ENCODE peak calls at places on chromosomes 4 and X, in four cellular contexts. J, D, O and S are unnamed samples.

GRCh38 chrX:136822337-136823095 is 41.8 kb upstream of the ARHGEF6 start:
- DNase-seq in J (no peak), O (no peak), D (no peak), S (no peak)

GRCh38 chrX:73851014-73852009 is 288.3 kb downstream of the CHIC1 start:
- DNase-seq in D (peak), J (no peak), O (peak), S (no peak)

GRCh38 chr4:141636771-141637460 is 533 bp downstream of the IL15 start:
- DNase-seq in O (peak), D (peak), J (peak), S (peak)

GRCh38 chr4:11635336-11635735 is 206.6 kb upstream of the HS3ST1 start:
- DNase-seq in J (no peak), D (no peak), O (no peak), S (peak)

GRCh38 chrX:68072016-68072415 is 361.3 kb downstream of the OPHN1 start:
- DNase-seq in D (no peak), J (no peak), O (no peak), S (no peak)

GRCh38 chr4:74946196-74946595 is 13.3 kb downstream of the PARM1 start:
- DNase-seq in O (no peak), D (no peak), J (no peak), S (no peak)

GRCh38 chrX:153420851-153421599 is 9.8 kb downstream of the ZFP92 start:
- DNase-seq in O (no peak), D (no peak), J (no peak), S (no peak)

GRCh38 chr4:171203425-171203824 is 609.8 kb upstream of the GALNTL6 start:
- DNase-seq in J (no peak), D (no peak), O (no peak), S (peak)

DNA sequence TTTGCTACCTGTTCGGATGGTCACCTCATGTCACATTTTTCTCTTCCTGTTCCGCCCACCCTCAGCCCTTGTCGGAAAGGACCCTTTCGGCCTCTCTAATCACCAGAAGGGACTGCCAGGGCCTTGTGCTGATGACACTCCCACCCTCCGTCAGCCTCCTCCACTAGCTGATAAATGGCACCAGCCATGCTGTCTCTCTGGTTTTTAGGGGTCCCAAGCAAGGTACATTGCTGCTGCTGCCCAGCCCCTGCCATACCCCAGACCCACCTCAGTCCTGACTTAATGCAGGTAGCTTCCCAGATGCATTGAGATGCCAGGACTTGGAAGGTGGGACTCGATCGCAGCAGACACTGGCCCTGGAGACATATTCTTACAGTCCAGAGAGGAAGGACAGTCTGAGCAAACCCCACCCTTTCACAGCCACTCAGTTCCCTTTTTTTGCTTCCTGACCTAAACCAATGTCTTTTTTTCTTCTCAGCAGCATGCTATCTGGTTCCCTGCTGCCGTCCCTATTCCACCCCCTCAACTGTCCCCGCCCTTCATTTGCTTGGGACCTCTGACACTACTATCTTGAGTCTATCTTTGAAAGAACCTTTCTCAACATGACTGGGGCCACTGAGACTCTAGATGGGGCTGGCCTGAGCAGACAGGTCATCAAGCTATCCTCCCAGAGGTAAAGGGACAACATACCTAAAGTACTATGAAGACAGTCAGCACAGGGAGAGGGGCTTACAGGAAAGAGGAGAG is at the start of gene BTK:
- DNase-seq in J (no peak), D (no peak), O (no peak), S (no peak)
- TF ChIP-seq POLR2A in J (no peak), D (peak), O (no peak), S (no peak)

GRCh38 chrX:48890934-48891401 is 6.6 kb downstream of the TIMM17B start:
- DNase-seq in J (no peak), O (no peak), D (no peak), S (no peak)

GRCh38 chrX:48893556-48894348 is 3.8 kb downstream of the TIMM17B start:
- DNase-seq in D (no peak), O (no peak), J (no peak), S (no peak)

GRCh38 chrX:48892896-48893295 is 4.7 kb downstream of the TIMM17B start:
- DNase-seq in O (no peak), D (no peak), J (no peak), S (no peak)

GRCh38 chrX:48890296-48890925 is 7.2 kb downstream of the TIMM17B start:
- DNase-seq in O (no peak), J (no peak), D (no peak), S (no peak)

DNA sequence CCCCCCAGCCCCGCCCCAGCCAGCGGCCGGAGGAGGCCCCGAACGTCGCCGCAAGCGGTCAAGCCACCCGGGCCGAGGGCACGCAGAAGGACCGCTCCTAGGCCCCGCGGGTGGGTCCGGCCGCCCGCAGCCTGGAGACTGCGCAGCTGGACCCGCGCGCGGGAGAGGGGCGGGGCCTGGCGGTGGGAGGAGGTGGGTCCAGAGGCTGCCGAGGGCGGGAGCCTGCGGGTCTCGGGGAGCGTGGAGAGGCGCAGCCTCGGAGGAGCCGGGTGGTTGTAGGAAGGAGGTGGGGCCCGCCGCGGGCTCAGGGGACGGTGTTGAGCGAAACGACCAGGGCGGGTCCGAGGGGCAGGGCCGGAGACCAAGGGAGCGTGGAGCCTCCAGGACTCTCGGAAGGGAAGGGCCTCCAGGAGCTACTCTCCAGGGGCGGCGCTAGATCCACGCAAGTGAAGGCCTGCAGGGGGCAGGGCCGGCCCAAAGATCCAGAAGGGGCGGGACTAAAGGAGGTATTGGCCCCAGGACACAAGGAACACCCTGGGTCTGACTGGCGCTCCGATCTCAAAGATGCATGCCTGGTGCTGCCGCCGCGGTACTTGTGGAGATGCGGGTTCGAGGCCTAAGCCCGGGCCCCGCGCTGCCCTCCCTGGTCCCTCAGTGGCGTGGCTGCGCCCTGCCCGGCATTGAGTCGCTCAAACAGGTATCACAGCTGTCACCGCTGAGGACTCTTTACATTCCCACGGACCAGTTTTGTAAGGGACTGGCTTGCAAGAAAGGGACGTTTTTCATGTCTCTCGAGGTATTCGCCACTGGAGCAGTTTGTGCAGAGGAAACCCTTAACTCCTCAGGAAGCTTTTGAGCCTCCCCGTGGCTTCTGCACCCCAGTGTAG is 5.9 kb downstream of the TIMM17B start:
- DNase-seq in O (peak), D (peak), J (peak), S (peak)
- TF ChIP-seq POLR2A in O (no peak), D (no peak), J (peak), S (no peak)

GRCh38 chrX:96685205-96686099 is 810 bp downstream of the DIAPH2 start:
- DNase-seq in D (peak), O (peak), J (no peak), S (peak)
- TF ChIP-seq POLR2A in D (no peak), O (no peak), J (no peak), S (no peak)

GRCh38 chrX:52995135-52995973 is 37.0 kb upstream of the FAM156A start:
- DNase-seq in O (peak), D (peak), J (peak), S (peak)
- TF ChIP-seq POLR2A in O (no peak), D (peak), J (peak), S (peak)

GRCh38 chr4:184383497-184384055 is 90.8 kb downstream of the IRF2 start:
- DNase-seq in D (no peak), O (peak), J (peak), S (peak)

GRCh38 chr4:184382189-184382846 is 92.0 kb downstream of the IRF2 start:
- DNase-seq in D (no peak), J (no peak), O (no peak), S (no peak)

GRCh38 chr4:184384810-184385557 is 89.4 kb downstream of the IRF2 start:
- DNase-seq in O (no peak), J (no peak), D (no peak), S (no peak)

GRCh38 chr4:184385705-184386141 is 88.6 kb downstream of the IRF2 start:
- DNase-seq in D (no peak), J (no peak), O (peak), S (no peak)

GRCh38 chr4:184384056-184384809 is 90.1 kb downstream of the IRF2 start:
- DNase-seq in D (peak), O (peak), J (no peak), S (peak)
- TF ChIP-seq POLR2A in D (no peak), O (no peak), J (no peak), S (no peak)

DNA sequence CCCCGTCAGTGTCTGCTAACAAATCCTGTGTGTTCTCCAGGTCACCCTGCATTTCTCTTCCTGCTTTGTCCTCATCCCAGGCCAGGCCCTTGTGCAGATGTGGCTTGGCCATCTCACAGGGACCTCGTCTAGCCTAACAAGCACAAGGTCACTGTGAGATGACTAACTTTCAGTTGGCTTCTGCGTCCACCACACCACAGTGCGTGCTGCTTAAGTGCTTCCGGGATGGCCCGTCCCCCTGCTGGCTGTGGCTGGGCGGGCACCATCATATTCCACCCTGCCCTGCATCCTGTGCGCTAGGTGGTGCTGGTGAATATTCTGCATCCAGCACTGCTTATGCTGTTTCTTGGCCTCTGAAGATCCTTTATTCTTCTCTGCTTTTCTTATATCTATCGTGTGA is 33.8 kb downstream of the RBBP7 start:
- DNase-seq in D (no peak), J (peak), O (no peak), S (no peak)
- TF ChIP-seq POLR2A in D (no peak), J (no peak), O (no peak), S (no peak)

DNA sequence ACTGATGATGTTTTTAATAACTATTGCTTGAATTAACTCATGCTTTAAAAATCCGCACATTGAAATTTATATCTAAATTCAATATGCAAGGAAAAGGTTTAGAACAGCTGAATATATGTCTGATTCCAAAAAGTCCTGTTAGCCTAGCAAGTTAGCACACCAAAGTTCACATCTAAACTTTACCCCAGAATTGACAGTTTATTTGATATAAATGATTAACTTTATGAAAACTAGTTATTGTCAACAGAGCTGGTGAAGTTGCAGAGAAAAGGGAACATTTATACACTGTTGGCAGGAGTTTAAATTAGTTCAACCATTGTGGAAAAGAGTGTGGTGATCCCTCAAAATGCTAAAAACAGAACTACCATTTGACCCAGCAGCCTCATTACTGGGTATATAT is 120.6 kb upstream of the BMP3 start:
- DNase-seq in J (no peak), D (no peak), O (no peak), S (no peak)
- TF ChIP-seq POLR2A in J (no peak), D (no peak), O (no peak), S (no peak)